ENCODE peak calls at places on chromosomes 12 and 14, in seven cellular contexts. One of them, this sample, is unnamed.

GRCh38 chr12:101759396-101760047 is 20.3 kb upstream of the SYCP3 start:
- DNase-seq in M059J: peak
- DNase-seq in lower lobe of right lung: no peak
- DNase-seq in CD8-positive, alpha-beta memory T cell: no peak
- DNase-seq in Calu3: peak
- DNase-seq in stimulated activated CD4-positive, alpha-beta T cell treated with anti-CD3 and anti-CD28 coated beads, Interleukin-1b, Interleukin-23, amount 100 ng/mL, for 24 hours: no peak
- DNase-seq in activated T-helper 1 cell treated with anti-CD3 and anti-CD28 coated beads, Interleukin-12 subunit alpha, Interleukin-12 subunit beta, Interleukin-2, Interleukin-4 antibody, amounts not matched to agents 30 ng/mL and 10 ng/mL and 1 ng/mL, durations not matched to agents 14 hours and 24 hours and 36 hours: no peak
- DNase-seq in this sample: no peak

GRCh38 chr12:71671816-71672215 is 7.7 kb downstream of the THAP2 start:
- DNase-seq in M059J: no peak
- DNase-seq in lower lobe of right lung: no peak
- DNase-seq in CD8-positive, alpha-beta memory T cell: no peak
- DNase-seq in Calu3: no peak
- DNase-seq in stimulated activated CD4-positive, alpha-beta T cell treated with anti-CD3 and anti-CD28 coated beads, Interleukin-1b, Interleukin-23, amount 100 ng/mL, for 24 hours: no peak
- DNase-seq in activated T-helper 1 cell treated with anti-CD3 and anti-CD28 coated beads, Interleukin-12 subunit alpha, Interleukin-12 subunit beta, Interleukin-2, Interleukin-4 antibody, amounts not matched to agents 30 ng/mL and 10 ng/mL and 1 ng/mL, durations not matched to agents 14 hours and 24 hours and 36 hours: no peak
- DNase-seq in this sample: no peak

GRCh38 chr14:99234982-99235491 is 37.0 kb downstream of the BCL11B start:
- DNase-seq in M059J: no peak
- DNase-seq in lower lobe of right lung: no peak
- DNase-seq in CD8-positive, alpha-beta memory T cell: peak
- DNase-seq in Calu3: no peak
- DNase-seq in stimulated activated CD4-positive, alpha-beta T cell treated with anti-CD3 and anti-CD28 coated beads, Interleukin-1b, Interleukin-23, amount 100 ng/mL, for 24 hours: peak
- DNase-seq in activated T-helper 1 cell treated with anti-CD3 and anti-CD28 coated beads, Interleukin-12 subunit alpha, Interleukin-12 subunit beta, Interleukin-2, Interleukin-4 antibody, amounts not matched to agents 30 ng/mL and 10 ng/mL and 1 ng/mL, durations not matched to agents 14 hours and 24 hours and 36 hours: peak
- DNase-seq in this sample: peak

GRCh38 chr12:71981149-71981548 is 42.5 kb downstream of the TPH2 start:
- DNase-seq in M059J: peak
- DNase-seq in lower lobe of right lung: no peak
- DNase-seq in CD8-positive, alpha-beta memory T cell: no peak
- DNase-seq in Calu3: no peak
- DNase-seq in stimulated activated CD4-positive, alpha-beta T cell treated with anti-CD3 and anti-CD28 coated beads, Interleukin-1b, Interleukin-23, amount 100 ng/mL, for 24 hours: no peak
- DNase-seq in activated T-helper 1 cell treated with anti-CD3 and anti-CD28 coated beads, Interleukin-12 subunit alpha, Interleukin-12 subunit beta, Interleukin-2, Interleukin-4 antibody, amounts not matched to agents 30 ng/mL and 10 ng/mL and 1 ng/mL, durations not matched to agents 14 hours and 24 hours and 36 hours: no peak
- DNase-seq in this sample: no peak

GRCh38 chr14:53948181-53948884 is 8.3 kb downstream of the BMP4 start:
- DNase-seq in M059J: peak
- DNase-seq in lower lobe of right lung: no peak
- DNase-seq in CD8-positive, alpha-beta memory T cell: no peak
- DNase-seq in Calu3: no peak
- DNase-seq in stimulated activated CD4-positive, alpha-beta T cell treated with anti-CD3 and anti-CD28 coated beads, Interleukin-1b, Interleukin-23, amount 100 ng/mL, for 24 hours: no peak
- DNase-seq in activated T-helper 1 cell treated with anti-CD3 and anti-CD28 coated beads, Interleukin-12 subunit alpha, Interleukin-12 subunit beta, Interleukin-2, Interleukin-4 antibody, amounts not matched to agents 30 ng/mL and 10 ng/mL and 1 ng/mL, durations not matched to agents 14 hours and 24 hours and 36 hours: no peak
- DNase-seq in this sample: no peak

GRCh38 chr12:131990066-131990979 is 40.6 kb downstream of the EP400 start:
- DNase-seq in M059J: no peak
- DNase-seq in lower lobe of right lung: no peak
- DNase-seq in CD8-positive, alpha-beta memory T cell: no peak
- DNase-seq in Calu3: no peak
- DNase-seq in stimulated activated CD4-positive, alpha-beta T cell treated with anti-CD3 and anti-CD28 coated beads, Interleukin-1b, Interleukin-23, amount 100 ng/mL, for 24 hours: no peak
- DNase-seq in activated T-helper 1 cell treated with anti-CD3 and anti-CD28 coated beads, Interleukin-12 subunit alpha, Interleukin-12 subunit beta, Interleukin-2, Interleukin-4 antibody, amounts not matched to agents 30 ng/mL and 10 ng/mL and 1 ng/mL, durations not matched to agents 14 hours and 24 hours and 36 hours: no peak
- DNase-seq in this sample: peak

GRCh38 chr12:2262449-2262848 is 209.7 kb downstream of the CACNA1C start:
- DNase-seq in M059J: no peak
- DNase-seq in lower lobe of right lung: no peak
- DNase-seq in CD8-positive, alpha-beta memory T cell: no peak
- DNase-seq in Calu3: no peak
- DNase-seq in stimulated activated CD4-positive, alpha-beta T cell treated with anti-CD3 and anti-CD28 coated beads, Interleukin-1b, Interleukin-23, amount 100 ng/mL, for 24 hours: no peak
- DNase-seq in activated T-helper 1 cell treated with anti-CD3 and anti-CD28 coated beads, Interleukin-12 subunit alpha, Interleukin-12 subunit beta, Interleukin-2, Interleukin-4 antibody, amounts not matched to agents 30 ng/mL and 10 ng/mL and 1 ng/mL, durations not matched to agents 14 hours and 24 hours and 36 hours: no peak
- DNase-seq in this sample: peak

GRCh38 chr14:79320561-79320960 is 890.7 kb downstream of the DIO2 start:
- DNase-seq in M059J: no peak
- DNase-seq in lower lobe of right lung: no peak
- DNase-seq in CD8-positive, alpha-beta memory T cell: no peak
- DNase-seq in Calu3: no peak
- DNase-seq in stimulated activated CD4-positive, alpha-beta T cell treated with anti-CD3 and anti-CD28 coated beads, Interleukin-1b, Interleukin-23, amount 100 ng/mL, for 24 hours: no peak
- DNase-seq in activated T-helper 1 cell treated with anti-CD3 and anti-CD28 coated beads, Interleukin-12 subunit alpha, Interleukin-12 subunit beta, Interleukin-2, Interleukin-4 antibody, amounts not matched to agents 30 ng/mL and 10 ng/mL and 1 ng/mL, durations not matched to agents 14 hours and 24 hours and 36 hours: no peak
- DNase-seq in this sample: no peak

GRCh38 chr14:91339606-91340369 is 77.8 kb downstream of the CCDC88C start:
- DNase-seq in M059J: no peak
- DNase-seq in lower lobe of right lung: no peak
- DNase-seq in CD8-positive, alpha-beta memory T cell: no peak
- DNase-seq in Calu3: no peak
- DNase-seq in stimulated activated CD4-positive, alpha-beta T cell treated with anti-CD3 and anti-CD28 coated beads, Interleukin-1b, Interleukin-23, amount 100 ng/mL, for 24 hours: no peak
- DNase-seq in activated T-helper 1 cell treated with anti-CD3 and anti-CD28 coated beads, Interleukin-12 subunit alpha, Interleukin-12 subunit beta, Interleukin-2, Interleukin-4 antibody, amounts not matched to agents 30 ng/mL and 10 ng/mL and 1 ng/mL, durations not matched to agents 14 hours and 24 hours and 36 hours: no peak
- DNase-seq in this sample: no peak

GRCh38 chr12:22312336-22312735 is 22.2 kb downstream of the ST8SIA1 start:
- DNase-seq in M059J: peak
- DNase-seq in lower lobe of right lung: no peak
- DNase-seq in CD8-positive, alpha-beta memory T cell: no peak
- DNase-seq in Calu3: peak
- DNase-seq in stimulated activated CD4-positive, alpha-beta T cell treated with anti-CD3 and anti-CD28 coated beads, Interleukin-1b, Interleukin-23, amount 100 ng/mL, for 24 hours: no peak
- DNase-seq in activated T-helper 1 cell treated with anti-CD3 and anti-CD28 coated beads, Interleukin-12 subunit alpha, Interleukin-12 subunit beta, Interleukin-2, Interleukin-4 antibody, amounts not matched to agents 30 ng/mL and 10 ng/mL and 1 ng/mL, durations not matched to agents 14 hours and 24 hours and 36 hours: no peak
- DNase-seq in this sample: no peak

GRCh38 chr12:53569174-53569557 is 57.0 kb downstream of the ATF7 start:
- DNase-seq in M059J: no peak
- DNase-seq in lower lobe of right lung: no peak
- DNase-seq in CD8-positive, alpha-beta memory T cell: no peak
- DNase-seq in Calu3: no peak
- DNase-seq in stimulated activated CD4-positive, alpha-beta T cell treated with anti-CD3 and anti-CD28 coated beads, Interleukin-1b, Interleukin-23, amount 100 ng/mL, for 24 hours: no peak
- DNase-seq in activated T-helper 1 cell treated with anti-CD3 and anti-CD28 coated beads, Interleukin-12 subunit alpha, Interleukin-12 subunit beta, Interleukin-2, Interleukin-4 antibody, amounts not matched to agents 30 ng/mL and 10 ng/mL and 1 ng/mL, durations not matched to agents 14 hours and 24 hours and 36 hours: no peak
- DNase-seq in this sample: peak

GRCh38 chr14:62687818-62688217 is 357.4 kb downstream of the KCNH5 start:
- DNase-seq in M059J: no peak
- DNase-seq in lower lobe of right lung: no peak
- DNase-seq in CD8-positive, alpha-beta memory T cell: no peak
- DNase-seq in Calu3: no peak
- DNase-seq in stimulated activated CD4-positive, alpha-beta T cell treated with anti-CD3 and anti-CD28 coated beads, Interleukin-1b, Interleukin-23, amount 100 ng/mL, for 24 hours: no peak
- DNase-seq in activated T-helper 1 cell treated with anti-CD3 and anti-CD28 coated beads, Interleukin-12 subunit alpha, Interleukin-12 subunit beta, Interleukin-2, Interleukin-4 antibody, amounts not matched to agents 30 ng/mL and 10 ng/mL and 1 ng/mL, durations not matched to agents 14 hours and 24 hours and 36 hours: no peak
- DNase-seq in this sample: no peak

GRCh38 chr12:111488271-111488670 is 82.5 kb downstream of the SH2B3 start:
- DNase-seq in M059J: no peak
- DNase-seq in lower lobe of right lung: no peak
- DNase-seq in CD8-positive, alpha-beta memory T cell: no peak
- DNase-seq in Calu3: no peak
- DNase-seq in stimulated activated CD4-positive, alpha-beta T cell treated with anti-CD3 and anti-CD28 coated beads, Interleukin-1b, Interleukin-23, amount 100 ng/mL, for 24 hours: no peak
- DNase-seq in activated T-helper 1 cell treated with anti-CD3 and anti-CD28 coated beads, Interleukin-12 subunit alpha, Interleukin-12 subunit beta, Interleukin-2, Interleukin-4 antibody, amounts not matched to agents 30 ng/mL and 10 ng/mL and 1 ng/mL, durations not matched to agents 14 hours and 24 hours and 36 hours: no peak
- DNase-seq in this sample: no peak

GRCh38 chr14:21382886-21383847 is 652 bp downstream of the SUPT16H start:
- DNase-seq in M059J: peak
- DNase-seq in lower lobe of right lung: peak
- DNase-seq in CD8-positive, alpha-beta memory T cell: peak
- DNase-seq in Calu3: peak
- DNase-seq in stimulated activated CD4-positive, alpha-beta T cell treated with anti-CD3 and anti-CD28 coated beads, Interleukin-1b, Interleukin-23, amount 100 ng/mL, for 24 hours: peak
- DNase-seq in activated T-helper 1 cell treated with anti-CD3 and anti-CD28 coated beads, Interleukin-12 subunit alpha, Interleukin-12 subunit beta, Interleukin-2, Interleukin-4 antibody, amounts not matched to agents 30 ng/mL and 10 ng/mL and 1 ng/mL, durations not matched to agents 14 hours and 24 hours and 36 hours: peak
- DNase-seq in this sample: peak

GRCh38 chr14:102759416-102759815 is 17.8 kb upstream of the TRAF3 start:
- DNase-seq in M059J: no peak
- DNase-seq in lower lobe of right lung: no peak
- DNase-seq in CD8-positive, alpha-beta memory T cell: no peak
- DNase-seq in Calu3: no peak
- DNase-seq in stimulated activated CD4-positive, alpha-beta T cell treated with anti-CD3 and anti-CD28 coated beads, Interleukin-1b, Interleukin-23, amount 100 ng/mL, for 24 hours: no peak
- DNase-seq in activated T-helper 1 cell treated with anti-CD3 and anti-CD28 coated beads, Interleukin-12 subunit alpha, Interleukin-12 subunit beta, Interleukin-2, Interleukin-4 antibody, amounts not matched to agents 30 ng/mL and 10 ng/mL and 1 ng/mL, durations not matched to agents 14 hours and 24 hours and 36 hours: no peak
- DNase-seq in this sample: no peak

GRCh38 chr12:12195516-12195915 is 71.3 kb downstream of the LRP6 start:
- DNase-seq in M059J: peak
- DNase-seq in lower lobe of right lung: no peak
- DNase-seq in CD8-positive, alpha-beta memory T cell: no peak
- DNase-seq in Calu3: no peak
- DNase-seq in stimulated activated CD4-positive, alpha-beta T cell treated with anti-CD3 and anti-CD28 coated beads, Interleukin-1b, Interleukin-23, amount 100 ng/mL, for 24 hours: no peak
- DNase-seq in activated T-helper 1 cell treated with anti-CD3 and anti-CD28 coated beads, Interleukin-12 subunit alpha, Interleukin-12 subunit beta, Interleukin-2, Interleukin-4 antibody, amounts not matched to agents 30 ng/mL and 10 ng/mL and 1 ng/mL, durations not matched to agents 14 hours and 24 hours and 36 hours: no peak
- DNase-seq in this sample: no peak

GRCh38 chr14:53325176-53325806 is 172.2 kb upstream of the DDHD1 start:
- DNase-seq in M059J: no peak
- DNase-seq in lower lobe of right lung: no peak
- DNase-seq in CD8-positive, alpha-beta memory T cell: no peak
- DNase-seq in Calu3: no peak
- DNase-seq in stimulated activated CD4-positive, alpha-beta T cell treated with anti-CD3 and anti-CD28 coated beads, Interleukin-1b, Interleukin-23, amount 100 ng/mL, for 24 hours: no peak
- DNase-seq in activated T-helper 1 cell treated with anti-CD3 and anti-CD28 coated beads, Interleukin-12 subunit alpha, Interleukin-12 subunit beta, Interleukin-2, Interleukin-4 antibody, amounts not matched to agents 30 ng/mL and 10 ng/mL and 1 ng/mL, durations not matched to agents 14 hours and 24 hours and 36 hours: no peak
- DNase-seq in this sample: no peak

GRCh38 chr14:94100847-94101246 is 9.7 kb upstream of the IFI27 start:
- DNase-seq in M059J: peak
- DNase-seq in lower lobe of right lung: no peak
- DNase-seq in CD8-positive, alpha-beta memory T cell: no peak
- DNase-seq in Calu3: no peak
- DNase-seq in stimulated activated CD4-positive, alpha-beta T cell treated with anti-CD3 and anti-CD28 coated beads, Interleukin-1b, Interleukin-23, amount 100 ng/mL, for 24 hours: no peak
- DNase-seq in activated T-helper 1 cell treated with anti-CD3 and anti-CD28 coated beads, Interleukin-12 subunit alpha, Interleukin-12 subunit beta, Interleukin-2, Interleukin-4 antibody, amounts not matched to agents 30 ng/mL and 10 ng/mL and 1 ng/mL, durations not matched to agents 14 hours and 24 hours and 36 hours: no peak
- DNase-seq in this sample: no peak

GRCh38 chr14:58560208-58560607 is 77.6 kb upstream of the DACT1 start:
- DNase-seq in M059J: peak
- DNase-seq in lower lobe of right lung: no peak
- DNase-seq in CD8-positive, alpha-beta memory T cell: no peak
- DNase-seq in Calu3: no peak
- DNase-seq in stimulated activated CD4-positive, alpha-beta T cell treated with anti-CD3 and anti-CD28 coated beads, Interleukin-1b, Interleukin-23, amount 100 ng/mL, for 24 hours: no peak
- DNase-seq in activated T-helper 1 cell treated with anti-CD3 and anti-CD28 coated beads, Interleukin-12 subunit alpha, Interleukin-12 subunit beta, Interleukin-2, Interleukin-4 antibody, amounts not matched to agents 30 ng/mL and 10 ng/mL and 1 ng/mL, durations not matched to agents 14 hours and 24 hours and 36 hours: no peak
- DNase-seq in this sample: no peak

GRCh38 chr12:57190037-57190436 is 26.6 kb upstream of the NXPH4 start:
- DNase-seq in M059J: peak
- DNase-seq in lower lobe of right lung: peak
- DNase-seq in CD8-positive, alpha-beta memory T cell: no peak
- DNase-seq in Calu3: no peak
- DNase-seq in stimulated activated CD4-positive, alpha-beta T cell treated with anti-CD3 and anti-CD28 coated beads, Interleukin-1b, Interleukin-23, amount 100 ng/mL, for 24 hours: no peak
- DNase-seq in activated T-helper 1 cell treated with anti-CD3 and anti-CD28 coated beads, Interleukin-12 subunit alpha, Interleukin-12 subunit beta, Interleukin-2, Interleukin-4 antibody, amounts not matched to agents 30 ng/mL and 10 ng/mL and 1 ng/mL, durations not matched to agents 14 hours and 24 hours and 36 hours: no peak
- DNase-seq in this sample: no peak

GRCh38 chr14:26872930-26873470 is 275.2 kb upstream of the NOVA1 start:
- DNase-seq in M059J: no peak
- DNase-seq in lower lobe of right lung: no peak
- DNase-seq in CD8-positive, alpha-beta memory T cell: no peak
- DNase-seq in Calu3: no peak
- DNase-seq in stimulated activated CD4-positive, alpha-beta T cell treated with anti-CD3 and anti-CD28 coated beads, Interleukin-1b, Interleukin-23, amount 100 ng/mL, for 24 hours: no peak
- DNase-seq in activated T-helper 1 cell treated with anti-CD3 and anti-CD28 coated beads, Interleukin-12 subunit alpha, Interleukin-12 subunit beta, Interleukin-2, Interleukin-4 antibody, amounts not matched to agents 30 ng/mL and 10 ng/mL and 1 ng/mL, durations not matched to agents 14 hours and 24 hours and 36 hours: no peak
- DNase-seq in this sample: no peak

GRCh38 chr12:70754330-70754741 is 117.1 kb upstream of the PTPRB start:
- DNase-seq in M059J: peak
- DNase-seq in lower lobe of right lung: no peak
- DNase-seq in CD8-positive, alpha-beta memory T cell: no peak
- DNase-seq in Calu3: peak
- DNase-seq in stimulated activated CD4-positive, alpha-beta T cell treated with anti-CD3 and anti-CD28 coated beads, Interleukin-1b, Interleukin-23, amount 100 ng/mL, for 24 hours: no peak
- DNase-seq in activated T-helper 1 cell treated with anti-CD3 and anti-CD28 coated beads, Interleukin-12 subunit alpha, Interleukin-12 subunit beta, Interleukin-2, Interleukin-4 antibody, amounts not matched to agents 30 ng/mL and 10 ng/mL and 1 ng/mL, durations not matched to agents 14 hours and 24 hours and 36 hours: no peak
- DNase-seq in this sample: no peak

GRCh38 chr12:3176754-3177153 is 99.6 kb downstream of the TSPAN9 start:
- DNase-seq in M059J: no peak
- DNase-seq in lower lobe of right lung: no peak
- DNase-seq in CD8-positive, alpha-beta memory T cell: no peak
- DNase-seq in Calu3: no peak
- DNase-seq in stimulated activated CD4-positive, alpha-beta T cell treated with anti-CD3 and anti-CD28 coated beads, Interleukin-1b, Interleukin-23, amount 100 ng/mL, for 24 hours: no peak
- DNase-seq in activated T-helper 1 cell treated with anti-CD3 and anti-CD28 coated beads, Interleukin-12 subunit alpha, Interleukin-12 subunit beta, Interleukin-2, Interleukin-4 antibody, amounts not matched to agents 30 ng/mL and 10 ng/mL and 1 ng/mL, durations not matched to agents 14 hours and 24 hours and 36 hours: no peak
- DNase-seq in this sample: no peak

GRCh38 chr12:90896164-90896563 is 58.8 kb downstream of the CCER1 start:
- DNase-seq in M059J: peak
- DNase-seq in lower lobe of right lung: no peak
- DNase-seq in CD8-positive, alpha-beta memory T cell: no peak
- DNase-seq in Calu3: no peak
- DNase-seq in stimulated activated CD4-positive, alpha-beta T cell treated with anti-CD3 and anti-CD28 coated beads, Interleukin-1b, Interleukin-23, amount 100 ng/mL, for 24 hours: no peak
- DNase-seq in activated T-helper 1 cell treated with anti-CD3 and anti-CD28 coated beads, Interleukin-12 subunit alpha, Interleukin-12 subunit beta, Interleukin-2, Interleukin-4 antibody, amounts not matched to agents 30 ng/mL and 10 ng/mL and 1 ng/mL, durations not matched to agents 14 hours and 24 hours and 36 hours: no peak
- DNase-seq in this sample: peak

GRCh38 chr14:50531595-50532501 is 521 bp downstream of the MAP4K5 start:
- DNase-seq in M059J: peak
- DNase-seq in lower lobe of right lung: peak
- DNase-seq in CD8-positive, alpha-beta memory T cell: peak
- DNase-seq in Calu3: peak
- DNase-seq in stimulated activated CD4-positive, alpha-beta T cell treated with anti-CD3 and anti-CD28 coated beads, Interleukin-1b, Interleukin-23, amount 100 ng/mL, for 24 hours: peak
- DNase-seq in activated T-helper 1 cell treated with anti-CD3 and anti-CD28 coated beads, Interleukin-12 subunit alpha, Interleukin-12 subunit beta, Interleukin-2, Interleukin-4 antibody, amounts not matched to agents 30 ng/mL and 10 ng/mL and 1 ng/mL, durations not matched to agents 14 hours and 24 hours and 36 hours: peak
- DNase-seq in this sample: peak

GRCh38 chr12:111407371-111408115 is 1.8 kb downstream of the SH2B3 start:
- DNase-seq in M059J: no peak
- DNase-seq in lower lobe of right lung: no peak
- DNase-seq in CD8-positive, alpha-beta memory T cell: no peak
- DNase-seq in Calu3: no peak
- DNase-seq in stimulated activated CD4-positive, alpha-beta T cell treated with anti-CD3 and anti-CD28 coated beads, Interleukin-1b, Interleukin-23, amount 100 ng/mL, for 24 hours: no peak
- DNase-seq in activated T-helper 1 cell treated with anti-CD3 and anti-CD28 coated beads, Interleukin-12 subunit alpha, Interleukin-12 subunit beta, Interleukin-2, Interleukin-4 antibody, amounts not matched to agents 30 ng/mL and 10 ng/mL and 1 ng/mL, durations not matched to agents 14 hours and 24 hours and 36 hours: no peak
- DNase-seq in this sample: peak

GRCh38 chr12:68665016-68665569 is 21.7 kb upstream of the NUP107 start:
- DNase-seq in M059J: peak
- DNase-seq in lower lobe of right lung: no peak
- DNase-seq in CD8-positive, alpha-beta memory T cell: no peak
- DNase-seq in Calu3: no peak
- DNase-seq in stimulated activated CD4-positive, alpha-beta T cell treated with anti-CD3 and anti-CD28 coated beads, Interleukin-1b, Interleukin-23, amount 100 ng/mL, for 24 hours: no peak
- DNase-seq in activated T-helper 1 cell treated with anti-CD3 and anti-CD28 coated beads, Interleukin-12 subunit alpha, Interleukin-12 subunit beta, Interleukin-2, Interleukin-4 antibody, amounts not matched to agents 30 ng/mL and 10 ng/mL and 1 ng/mL, durations not matched to agents 14 hours and 24 hours and 36 hours: no peak
- DNase-seq in this sample: no peak

GRCh38 chr12:132186857-132187620 is 42.8 kb downstream of the NOC4L start:
- DNase-seq in M059J: no peak
- DNase-seq in lower lobe of right lung: no peak
- DNase-seq in CD8-positive, alpha-beta memory T cell: no peak
- DNase-seq in Calu3: no peak
- DNase-seq in stimulated activated CD4-positive, alpha-beta T cell treated with anti-CD3 and anti-CD28 coated beads, Interleukin-1b, Interleukin-23, amount 100 ng/mL, for 24 hours: no peak
- DNase-seq in activated T-helper 1 cell treated with anti-CD3 and anti-CD28 coated beads, Interleukin-12 subunit alpha, Interleukin-12 subunit beta, Interleukin-2, Interleukin-4 antibody, amounts not matched to agents 30 ng/mL and 10 ng/mL and 1 ng/mL, durations not matched to agents 14 hours and 24 hours and 36 hours: no peak
- DNase-seq in this sample: no peak

GRCh38 chr12:56241424-56242205 is 11.8 kb downstream of the SLC39A5 start:
- DNase-seq in M059J: no peak
- DNase-seq in lower lobe of right lung: no peak
- DNase-seq in CD8-positive, alpha-beta memory T cell: no peak
- DNase-seq in Calu3: no peak
- DNase-seq in stimulated activated CD4-positive, alpha-beta T cell treated with anti-CD3 and anti-CD28 coated beads, Interleukin-1b, Interleukin-23, amount 100 ng/mL, for 24 hours: no peak
- DNase-seq in activated T-helper 1 cell treated with anti-CD3 and anti-CD28 coated beads, Interleukin-12 subunit alpha, Interleukin-12 subunit beta, Interleukin-2, Interleukin-4 antibody, amounts not matched to agents 30 ng/mL and 10 ng/mL and 1 ng/mL, durations not matched to agents 14 hours and 24 hours and 36 hours: no peak
- DNase-seq in this sample: no peak

This sample was measured in endodermal cell.